ENCODE peak calls at places on chromosomes 7 and 10, in four cellular contexts. S is LoVo, L is RPMI8226, N is hepatocyte. B is an unnamed sample.

GRCh38 chr10:5737352-5737751 is 52.7 kb downstream of the TASOR2 start:
- DNase-seq in N (no peak), L (no peak), S (no peak), B (no peak)

GRCh38 chr7:51428226-51428887 is 111.7 kb upstream of the COBL start:
- DNase-seq in L (peak), N (peak), S (no peak), B (peak)

GRCh38 chr7:117044664-117045063 is 91.4 kb downstream of the ST7 start:
- DNase-seq in L (no peak), S (no peak), N (no peak), B (no peak)

GRCh38 chr7:25856056-25856780 is 295.8 kb upstream of the NFE2L3 start:
- DNase-seq in L (no peak), N (no peak), S (no peak), B (no peak)

GRCh38 chr7:98165827-98166667 is 45.2 kb upstream of the BHLHA15 start:
- DNase-seq in L (peak), S (peak), N (peak), B (peak)

GRCh38 chr7:149004405-149005370 is 23.6 kb downstream of the PDIA4 start:
- DNase-seq in L (no peak), S (no peak), N (no peak), B (no peak)

GRCh38 chr7:27361522-27361921 is 118.9 kb downstream of the EVX1 start:
- DNase-seq in L (no peak), N (peak), S (peak), B (peak)

GRCh38 chr7:113953553-113953952 is 34.7 kb upstream of the PPP1R3A start:
- DNase-seq in N (no peak), S (no peak), L (no peak), B (no peak)

GRCh38 chr7:77838929-77839491 is 40.4 kb downstream of the PHTF2 start:
- DNase-seq in S (no peak), N (no peak), L (no peak), B (no peak)

GRCh38 chr7:64685091-64685490 is 19.2 kb downstream of the ZNF107 start:
- DNase-seq in N (no peak), L (no peak), S (no peak), B (no peak)

GRCh38 chr10:101031796-101032636 is 982 bp downstream of the SFXN3 start:
- DNase-seq in L (peak), S (peak), N (peak), B (peak)

GRCh38 chr7:214410-215212 is 22.2 kb downstream of the FAM20C start:
- DNase-seq in S (peak), L (no peak), N (peak), B (no peak)

GRCh38 chr10:97428572-97428981 is 2.6 kb downstream of the PGAM1 start:
- DNase-seq in S (no peak), L (peak), N (no peak), B (no peak)

GRCh38 chr10:49010831-49011230 is 71.2 kb upstream of the LRRC18 start:
- DNase-seq in N (no peak), S (no peak), L (no peak), B (no peak)

GRCh38 chr10:123149162-123149567 is 1.2 kb downstream of the HMX2 start:
- DNase-seq in L (no peak), S (no peak), N (no peak), B (no peak)

GRCh38 chr7:138565451-138566114 is 105.5 kb downstream of the TRIM24 start:
- DNase-seq in L (no peak), N (peak), S (no peak), B (no peak)

GRCh38 chr7:111650456-111650999 is 88.2 kb upstream of the IMMP2L start:
- DNase-seq in S (no peak), L (no peak), N (peak), B (no peak)

GRCh38 chr10:7199152-7199760 is 211.6 kb downstream of the SFMBT2 start:
- DNase-seq in S (no peak), L (no peak), N (no peak), B (no peak)

GRCh38 chr10:2980791-2981360 is 86.5 kb upstream of the PFKP start:
- DNase-seq in S (no peak), L (no peak), N (no peak), B (no peak)

GRCh38 chr7:134826105-134826504 is 46.7 kb downstream of the CALD1 start:
- DNase-seq in S (no peak), N (no peak), L (no peak), B (no peak)

GRCh38 chr7:81127991-81128390 is 209.1 kb upstream of the SEMA3C start:
- DNase-seq in L (no peak), S (no peak), N (no peak), B (no peak)

GRCh38 chr7:4854916-4855315 is 6.9 kb downstream of the PAPOLB start:
- DNase-seq in L (no peak), S (no peak), N (no peak), B (no peak)

GRCh38 chr7:158987691-158988090 is 131.3 kb downstream of the DYNC2I1 start:
- DNase-seq in S (no peak), L (no peak), N (no peak), B (no peak)

GRCh38 chr7:27606270-27607209 is 56.1 kb downstream of the HIBADH start:
- DNase-seq in N (peak), S (peak), L (no peak), B (peak)

GRCh38 chr7:143395187-143396149 is 13.2 kb downstream of the EPHA1 start:
- DNase-seq in L (no peak), S (no peak), N (no peak), B (peak)

GRCh38 chr7:84100866-84101265 is 93.7 kb downstream of the SEMA3A start:
- DNase-seq in S (no peak), N (peak), L (no peak), B (no peak)

GRCh38 chr7:127396184-127396583 is 3.7 kb upstream of the ZNF800 start:
- DNase-seq in L (peak), S (no peak), N (no peak), B (no peak)

GRCh38 chr10:49254556-49255318 is 44.2 kb upstream of the C10orf71 start:
- DNase-seq in L (no peak), S (no peak), N (no peak), B (peak)

GRCh38 chr7:40015790-40016296 is 65.8 kb downstream of the CDK13 start:
- DNase-seq in N (peak), S (no peak), L (peak), B (peak)

GRCh38 chr10:11578802-11579255 is 32.6 kb downstream of the USP6NL start:
- DNase-seq in N (no peak), S (no peak), L (no peak), B (no peak)

GRCh38 chr10:51176976-51177690 is 102.8 kb downstream of the PRKG1 start:
- DNase-seq in N (no peak), L (no peak), S (no peak), B (no peak)

GRCh38 chr7:14936530-14936929 is 34.0 kb upstream of the DGKB start:
- DNase-seq in N (peak), L (no peak), S (peak), B (no peak)

GRCh38 chr10:68406815-68407585 is at the start of gene RUFY2:
- DNase-seq in S (peak), L (peak), N (peak), B (peak)